ENCODE peak calls at places on chromosomes 1 and 21, in ten cellular contexts. One of them, this sample, is unnamed. For H3K4me1, the result is how much of the 10 kb centered on the place peaks cover.

GRCh38 chr1:23619299-23620188 is 60.2 kb upstream of the ID3 start:
- DNase-seq in effector memory CD4-positive, alpha-beta T cell: peak
- DNase-seq in mammary epithelial cell: peak
- DNase-seq in astrocyte: peak
- DNase-seq in CD4-positive, CD25-positive, alpha-beta regulatory T cell: peak
- DNase-seq in IMR-90: peak
- DNase-seq in GM12878: no peak
- DNase-seq in A549: no peak
- DNase-seq in mesendoderm: peak
- DNase-seq in OCI-LY7: peak
- DNase-seq in this sample: peak

GRCh38 chr1:14996133-14997050 is 157.2 kb upstream of the TMEM51 start:
- DNase-seq in IMR-90: peak
- DNase-seq in GM12878: no peak
- DNase-seq in mammary epithelial cell: peak
- DNase-seq in CD4-positive, CD25-positive, alpha-beta regulatory T cell: no peak
- DNase-seq in OCI-LY7: no peak
- DNase-seq in mesendoderm: peak
- DNase-seq in effector memory CD4-positive, alpha-beta T cell: no peak
- DNase-seq in A549: peak
- DNase-seq in astrocyte: peak
- DNase-seq in this sample: no peak

GRCh38 chr1:49765034-49765433 is 258.7 kb downstream of the AGBL4 start:
- DNase-seq in IMR-90: no peak
- DNase-seq in effector memory CD4-positive, alpha-beta T cell: no peak
- DNase-seq in mammary epithelial cell: no peak
- DNase-seq in OCI-LY7: no peak
- DNase-seq in astrocyte: no peak
- DNase-seq in A549: no peak
- DNase-seq in mesendoderm: peak
- DNase-seq in CD4-positive, CD25-positive, alpha-beta regulatory T cell: no peak
- DNase-seq in GM12878: no peak
- DNase-seq in this sample: peak

GRCh38 chr1:209835782-209836298 is 8.1 kb downstream of the UTP25 start:
- DNase-seq in mammary epithelial cell: no peak
- DNase-seq in astrocyte: peak
- DNase-seq in effector memory CD4-positive, alpha-beta T cell: no peak
- DNase-seq in mesendoderm: no peak
- DNase-seq in OCI-LY7: no peak
- DNase-seq in IMR-90: peak
- DNase-seq in CD4-positive, CD25-positive, alpha-beta regulatory T cell: no peak
- DNase-seq in A549: no peak
- DNase-seq in GM12878: no peak
- DNase-seq in this sample: no peak

GRCh38 chr1:199629624-199630023 is 397.9 kb upstream of the NR5A2 start:
- DNase-seq in GM12878: no peak
- DNase-seq in A549: no peak
- DNase-seq in effector memory CD4-positive, alpha-beta T cell: no peak
- DNase-seq in astrocyte: peak
- DNase-seq in mesendoderm: no peak
- DNase-seq in IMR-90: no peak
- DNase-seq in mammary epithelial cell: no peak
- DNase-seq in CD4-positive, CD25-positive, alpha-beta regulatory T cell: peak
- DNase-seq in OCI-LY7: no peak
- DNase-seq in this sample: no peak

GRCh38 chr1:242447682-242448081 is 76.8 kb downstream of the PLD5 start:
- DNase-seq in IMR-90: no peak
- DNase-seq in GM12878: no peak
- DNase-seq in astrocyte: no peak
- DNase-seq in effector memory CD4-positive, alpha-beta T cell: no peak
- DNase-seq in mesendoderm: peak
- DNase-seq in mammary epithelial cell: no peak
- DNase-seq in CD4-positive, CD25-positive, alpha-beta regulatory T cell: no peak
- DNase-seq in A549: no peak
- DNase-seq in OCI-LY7: no peak
- DNase-seq in this sample: no peak

GRCh38 chr1:200977071-200977754 is 46.3 kb downstream of the KIF21B start:
- DNase-seq in astrocyte: no peak
- DNase-seq in effector memory CD4-positive, alpha-beta T cell: no peak
- DNase-seq in CD4-positive, CD25-positive, alpha-beta regulatory T cell: no peak
- DNase-seq in IMR-90: no peak
- DNase-seq in GM12878: no peak
- DNase-seq in OCI-LY7: no peak
- DNase-seq in mammary epithelial cell: no peak
- DNase-seq in mesendoderm: no peak
- DNase-seq in A549: no peak
- DNase-seq in this sample: no peak

GRCh38 chr1:9589144-9589718 is 520 bp downstream of the TMEM201 start:
- DNase-seq in CD4-positive, CD25-positive, alpha-beta regulatory T cell: peak
- DNase-seq in GM12878: no peak
- DNase-seq in mammary epithelial cell: peak
- DNase-seq in astrocyte: peak
- DNase-seq in effector memory CD4-positive, alpha-beta T cell: peak
- DNase-seq in OCI-LY7: peak
- DNase-seq in IMR-90: peak
- DNase-seq in mesendoderm: peak
- DNase-seq in A549: no peak
- DNase-seq in this sample: peak

GRCh38 chr1:154697710-154698109 is 89.7 kb upstream of the ADAR start:
- DNase-seq in CD4-positive, CD25-positive, alpha-beta regulatory T cell: no peak
- DNase-seq in astrocyte: peak
- DNase-seq in mammary epithelial cell: no peak
- DNase-seq in mesendoderm: no peak
- DNase-seq in IMR-90: no peak
- DNase-seq in A549: no peak
- DNase-seq in GM12878: no peak
- DNase-seq in effector memory CD4-positive, alpha-beta T cell: no peak
- DNase-seq in OCI-LY7: no peak
- DNase-seq in this sample: no peak

GRCh38 chr1:11691302-11691914 is at the start of gene DRAXIN:
- DNase-seq in OCI-LY7: no peak
- DNase-seq in mammary epithelial cell: peak
- DNase-seq in astrocyte: no peak
- DNase-seq in CD4-positive, CD25-positive, alpha-beta regulatory T cell: no peak
- DNase-seq in IMR-90: no peak
- DNase-seq in A549: no peak
- DNase-seq in effector memory CD4-positive, alpha-beta T cell: no peak
- DNase-seq in GM12878: no peak
- DNase-seq in mesendoderm: peak
- DNase-seq in this sample: no peak

GRCh38 chr1:97202481-97202880 is 480.9 kb downstream of the PTBP2 start:
- DNase-seq in mammary epithelial cell: peak
- DNase-seq in OCI-LY7: no peak
- DNase-seq in CD4-positive, CD25-positive, alpha-beta regulatory T cell: no peak
- DNase-seq in A549: no peak
- DNase-seq in mesendoderm: peak
- DNase-seq in effector memory CD4-positive, alpha-beta T cell: no peak
- DNase-seq in astrocyte: no peak
- DNase-seq in IMR-90: no peak
- DNase-seq in GM12878: no peak
- DNase-seq in this sample: no peak

GRCh38 chr1:198633675-198634121 is 5.1 kb upstream of the PTPRC start:
- DNase-seq in mammary epithelial cell: no peak
- DNase-seq in A549: no peak
- DNase-seq in astrocyte: no peak
- DNase-seq in CD4-positive, CD25-positive, alpha-beta regulatory T cell: no peak
- DNase-seq in effector memory CD4-positive, alpha-beta T cell: no peak
- DNase-seq in OCI-LY7: no peak
- DNase-seq in GM12878: no peak
- DNase-seq in mesendoderm: no peak
- DNase-seq in IMR-90: no peak
- DNase-seq in this sample: no peak

GRCh38 chr21:42695324-42696025 is 42.1 kb downstream of the PDE9A start:
- DNase-seq in IMR-90: peak
- DNase-seq in GM12878: no peak
- DNase-seq in OCI-LY7: no peak
- DNase-seq in A549: no peak
- DNase-seq in mesendoderm: no peak
- DNase-seq in CD4-positive, CD25-positive, alpha-beta regulatory T cell: no peak
- DNase-seq in mammary epithelial cell: peak
- DNase-seq in effector memory CD4-positive, alpha-beta T cell: no peak
- DNase-seq in astrocyte: peak
- DNase-seq in this sample: no peak

GRCh38 chr1:113073457-113073950 is 506 bp downstream of the LRIG2 start:
- DNase-seq in astrocyte: peak
- DNase-seq in IMR-90: peak
- DNase-seq in mammary epithelial cell: no peak
- DNase-seq in GM12878: no peak
- DNase-seq in OCI-LY7: no peak
- DNase-seq in mesendoderm: peak
- DNase-seq in CD4-positive, CD25-positive, alpha-beta regulatory T cell: no peak
- DNase-seq in A549: no peak
- DNase-seq in effector memory CD4-positive, alpha-beta T cell: no peak
- DNase-seq in this sample: peak

GRCh38 chr1:23816932-23817331 is 8.3 kb downstream of the HMGCL start:
- DNase-seq in IMR-90: no peak
- DNase-seq in A549: no peak
- DNase-seq in GM12878: no peak
- DNase-seq in astrocyte: no peak
- DNase-seq in mammary epithelial cell: no peak
- DNase-seq in CD4-positive, CD25-positive, alpha-beta regulatory T cell: no peak
- DNase-seq in mesendoderm: no peak
- DNase-seq in effector memory CD4-positive, alpha-beta T cell: no peak
- DNase-seq in OCI-LY7: no peak
- DNase-seq in this sample: no peak

GRCh38 chr1:231611851-231612250 is 14.7 kb upstream of the DISC1 start:
- DNase-seq in mammary epithelial cell: no peak
- DNase-seq in IMR-90: no peak
- DNase-seq in OCI-LY7: no peak
- DNase-seq in astrocyte: no peak
- DNase-seq in effector memory CD4-positive, alpha-beta T cell: no peak
- DNase-seq in CD4-positive, CD25-positive, alpha-beta regulatory T cell: no peak
- DNase-seq in A549: no peak
- DNase-seq in mesendoderm: peak
- DNase-seq in GM12878: no peak
- DNase-seq in this sample: no peak

GRCh38 chr1:231613419-231614349 is 12.9 kb upstream of the DISC1 start:
- DNase-seq in GM12878: no peak
- DNase-seq in mammary epithelial cell: no peak
- DNase-seq in CD4-positive, CD25-positive, alpha-beta regulatory T cell: no peak
- DNase-seq in OCI-LY7: no peak
- DNase-seq in mesendoderm: no peak
- DNase-seq in IMR-90: no peak
- DNase-seq in A549: no peak
- DNase-seq in astrocyte: no peak
- DNase-seq in effector memory CD4-positive, alpha-beta T cell: no peak
- DNase-seq in this sample: peak

GRCh38 chr1:231610392-231610791 is 16.2 kb upstream of the DISC1 start:
- DNase-seq in mesendoderm: no peak
- DNase-seq in astrocyte: no peak
- DNase-seq in mammary epithelial cell: no peak
- DNase-seq in IMR-90: no peak
- DNase-seq in effector memory CD4-positive, alpha-beta T cell: no peak
- DNase-seq in CD4-positive, CD25-positive, alpha-beta regulatory T cell: no peak
- DNase-seq in A549: no peak
- DNase-seq in OCI-LY7: no peak
- DNase-seq in GM12878: no peak
- DNase-seq in this sample: no peak

GRCh38 chr1:231612393-231613089 is 14.0 kb upstream of the DISC1 start:
- DNase-seq in GM12878: peak
- DNase-seq in A549: no peak
- DNase-seq in IMR-90: no peak
- DNase-seq in mammary epithelial cell: no peak
- DNase-seq in OCI-LY7: peak
- DNase-seq in CD4-positive, CD25-positive, alpha-beta regulatory T cell: peak
- DNase-seq in mesendoderm: no peak
- DNase-seq in effector memory CD4-positive, alpha-beta T cell: no peak
- DNase-seq in astrocyte: no peak
- DNase-seq in this sample: peak

GRCh38 chr1:231611111-231611510 is 15.5 kb upstream of the DISC1 start:
- DNase-seq in mesendoderm: no peak
- DNase-seq in OCI-LY7: no peak
- DNase-seq in mammary epithelial cell: no peak
- DNase-seq in IMR-90: no peak
- DNase-seq in CD4-positive, CD25-positive, alpha-beta regulatory T cell: no peak
- DNase-seq in astrocyte: no peak
- DNase-seq in GM12878: no peak
- DNase-seq in effector memory CD4-positive, alpha-beta T cell: no peak
- DNase-seq in A549: no peak
- DNase-seq in this sample: no peak
- H3K4me1 ChIP-seq in mesendoderm: under half
- H3K4me1 ChIP-seq in OCI-LY7: under half
- H3K4me1 ChIP-seq in mammary epithelial cell: under half
- H3K4me1 ChIP-seq in IMR-90: under half
- H3K4me1 ChIP-seq in CD4-positive, CD25-positive, alpha-beta regulatory T cell: under half
- H3K4me1 ChIP-seq in astrocyte: under half
- H3K4me1 ChIP-seq in GM12878: under half
- H3K4me1 ChIP-seq in effector memory CD4-positive, alpha-beta T cell: under half
- H3K4me1 ChIP-seq in A549: under half
- H3K4me1 ChIP-seq in this sample: under half

GRCh38 chr1:156126043-156126700 is 11.7 kb downstream of the LMNA start:
- DNase-seq in effector memory CD4-positive, alpha-beta T cell: peak
- DNase-seq in mammary epithelial cell: peak
- DNase-seq in CD4-positive, CD25-positive, alpha-beta regulatory T cell: no peak
- DNase-seq in astrocyte: peak
- DNase-seq in A549: peak
- DNase-seq in OCI-LY7: peak
- DNase-seq in mesendoderm: peak
- DNase-seq in IMR-90: peak
- DNase-seq in GM12878: no peak
- DNase-seq in this sample: peak
- H3K4me3 ChIP-seq in effector memory CD4-positive, alpha-beta T cell: no peak
- H3K4me3 ChIP-seq in mammary epithelial cell: peak
- H3K4me3 ChIP-seq in CD4-positive, CD25-positive, alpha-beta regulatory T cell: peak
- H3K4me3 ChIP-seq in astrocyte: peak
- H3K4me3 ChIP-seq in A549: peak
- H3K4me3 ChIP-seq in OCI-LY7: peak
- H3K4me3 ChIP-seq in mesendoderm: no peak
- H3K4me3 ChIP-seq in IMR-90: no peak
- H3K4me3 ChIP-seq in GM12878: peak
- H3K4me3 ChIP-seq in this sample: no peak

DNA sequence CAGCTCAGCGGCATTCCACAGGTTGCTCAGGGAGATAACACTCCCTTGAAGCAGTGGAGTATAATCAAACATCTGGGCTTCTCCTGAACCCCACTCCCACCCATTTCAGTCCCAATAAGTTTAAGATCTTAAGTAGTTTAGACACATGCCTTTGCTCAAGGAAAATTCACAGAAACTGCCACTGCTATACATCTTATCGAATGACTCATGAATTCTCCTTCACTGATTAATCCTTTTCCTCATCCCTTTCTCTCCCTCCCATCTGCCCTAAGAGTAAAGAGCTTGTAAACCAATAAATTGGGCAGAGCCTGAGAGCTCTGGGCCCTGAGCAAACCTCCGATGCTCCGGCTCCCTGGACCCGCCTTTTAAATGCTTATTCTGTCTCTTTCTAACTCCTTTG is 10.2 kb downstream of the VN1R5 start:
- DNase-seq in astrocyte: no peak
- DNase-seq in effector memory CD4-positive, alpha-beta T cell: no peak
- DNase-seq in mesendoderm: no peak
- DNase-seq in mammary epithelial cell: peak
- DNase-seq in GM12878: no peak
- DNase-seq in A549: no peak
- DNase-seq in OCI-LY7: no peak
- DNase-seq in IMR-90: peak
- DNase-seq in CD4-positive, CD25-positive, alpha-beta regulatory T cell: no peak
- DNase-seq in this sample: no peak
- H3K4me1 ChIP-seq in astrocyte: under half
- H3K4me1 ChIP-seq in effector memory CD4-positive, alpha-beta T cell: under half
- H3K4me1 ChIP-seq in mesendoderm: under half
- H3K4me1 ChIP-seq in mammary epithelial cell: under half
- H3K4me1 ChIP-seq in GM12878: under half
- H3K4me1 ChIP-seq in A549: under half
- H3K4me1 ChIP-seq in OCI-LY7: under half
- H3K4me1 ChIP-seq in IMR-90: under half
- H3K4me1 ChIP-seq in CD4-positive, CD25-positive, alpha-beta regulatory T cell: under half
- H3K4me1 ChIP-seq in this sample: under half

GRCh38 chr1:53061123-53061858 is 722 bp upstream of the PODN start:
- DNase-seq in mesendoderm: no peak
- DNase-seq in IMR-90: no peak
- DNase-seq in A549: no peak
- DNase-seq in mammary epithelial cell: no peak
- DNase-seq in astrocyte: no peak
- DNase-seq in OCI-LY7: no peak
- DNase-seq in GM12878: no peak
- DNase-seq in effector memory CD4-positive, alpha-beta T cell: no peak
- DNase-seq in CD4-positive, CD25-positive, alpha-beta regulatory T cell: no peak
- DNase-seq in this sample: peak
- H3K4me3 ChIP-seq in mesendoderm: no peak
- H3K4me3 ChIP-seq in IMR-90: peak
- H3K4me3 ChIP-seq in A549: no peak
- H3K4me3 ChIP-seq in mammary epithelial cell: no peak
- H3K4me3 ChIP-seq in astrocyte: peak
- H3K4me3 ChIP-seq in OCI-LY7: no peak
- H3K4me3 ChIP-seq in GM12878: no peak
- H3K4me3 ChIP-seq in effector memory CD4-positive, alpha-beta T cell: no peak
- H3K4me3 ChIP-seq in CD4-positive, CD25-positive, alpha-beta regulatory T cell: no peak
- H3K4me3 ChIP-seq in this sample: no peak

This sample was measured in thyroid gland.